ENCODE peak calls at places on chromosomes 3 and 15, in ten cellular contexts. G, S, I, X, R, E, K, F, W and L are unnamed samples. For H3K4me1, the result is how much of the 10 kb centered on the place peaks cover.

GRCh38 chr3:168165390-168166269 is 69.9 kb upstream of the GOLIM4 start:
- DNase-seq in G (peak), S (no peak), I (peak), X (peak), R (no peak), E (peak), K (peak), F (peak), W (no peak), L (no peak)

GRCh38 chr3:161104561-161105551 is at the start of gene B3GALNT1:
- DNase-seq in G (peak), S (peak), I (peak), X (peak), R (peak), E (peak), K (no peak), F (peak), W (no peak), L (peak)

GRCh38 chr3:37129871-37130270 is 44.5 kb downstream of the LRRFIP2 start:
- DNase-seq in G (no peak), S (no peak), I (no peak), X (no peak), R (no peak), E (no peak), K (no peak), F (no peak), W (no peak), L (no peak)

GRCh38 chr15:61479601-61480000 is 250.5 kb upstream of the RORA start:
- DNase-seq in G (no peak), S (no peak), I (no peak), X (no peak), R (no peak), E (peak), K (no peak), F (no peak), W (no peak), L (no peak)

GRCh38 chr15:78209646-78210348 is 24.6 kb downstream of the ACSBG1 start:
- DNase-seq in G (no peak), S (no peak), I (no peak), X (peak), R (peak), E (no peak), K (no peak), F (no peak), W (no peak), L (peak)

GRCh38 chr3:19148768-19149091 is 420 bp downstream of the KCNH8 start:
- DNase-seq in G (no peak), S (no peak), I (no peak), X (no peak), R (no peak), E (no peak), K (no peak), F (no peak), W (no peak), L (no peak)

GRCh38 chr3:45414823-45415222 is 26.4 kb downstream of the LARS2 start:
- DNase-seq in G (no peak), S (no peak), I (no peak), X (no peak), R (no peak), E (no peak), K (no peak), F (no peak), W (no peak), L (no peak)

GRCh38 chr3:53796161-53796560 is 50.1 kb downstream of the CHDH start:
- DNase-seq in G (peak), S (peak), I (no peak), X (no peak), R (peak), E (no peak), K (no peak), F (no peak), W (no peak), L (no peak)

GRCh38 chr3:40800343-40800742 is 275.6 kb downstream of the ZNF621 start:
- DNase-seq in G (no peak), S (no peak), I (no peak), X (no peak), R (no peak), E (peak), K (no peak), F (peak), W (no peak), L (no peak)

GRCh38 chr15:61794881-61795280 is 265.4 kb downstream of the VPS13C start:
- DNase-seq in G (no peak), S (no peak), I (no peak), X (no peak), R (no peak), E (no peak), K (no peak), F (no peak), W (no peak), L (no peak)

GRCh38 chr15:86863226-86863915 is 783.7 kb downstream of the AGBL1 start:
- DNase-seq in G (no peak), S (no peak), I (no peak), X (no peak), R (no peak), E (peak), K (no peak), F (no peak), W (no peak), L (no peak)

GRCh38 chr3:193853511-193854219 is 260.7 kb downstream of the OPA1 start:
- DNase-seq in G (no peak), S (no peak), I (no peak), X (no peak), R (no peak), E (no peak), K (no peak), F (no peak), W (no peak), L (no peak)

DNA sequence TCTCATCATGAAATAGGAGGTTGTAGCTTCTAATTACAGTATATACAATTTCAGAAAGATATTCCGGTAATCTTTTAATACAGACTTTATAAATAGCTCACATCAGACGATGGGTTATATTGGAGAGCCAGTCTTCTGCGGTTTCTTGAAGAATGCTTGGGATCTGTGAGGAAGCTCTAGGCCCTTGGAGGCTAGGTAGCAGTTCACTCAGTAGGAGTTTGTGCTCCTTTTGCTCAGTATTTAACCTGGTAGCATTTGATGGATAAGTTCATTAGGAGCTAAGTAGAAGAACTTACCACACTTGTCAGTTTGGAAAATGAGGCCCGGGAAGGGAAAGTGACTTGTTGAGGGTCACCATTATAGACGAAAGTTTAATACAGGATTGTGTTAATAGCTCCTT is 2.8 kb downstream of the FNDC3B start:
- DNase-seq in G (no peak), S (no peak), I (no peak), X (no peak), R (no peak), E (no peak), K (no peak), F (no peak), W (no peak), L (no peak)
- H3K4me1 ChIP-seq in G (under half), S (half or more), I (under half), X (under half), R (under half), E (under half), K (under half), F (half or more), W (under half), L (under half)

GRCh38 chr3:187368765-187369450 is 723 bp downstream of the RTP4 start:
- DNase-seq in G (no peak), S (no peak), I (no peak), X (no peak), R (no peak), E (no peak), K (no peak), F (no peak), W (no peak), L (peak)

GRCh38 chr3:187368251-187368733 is at the start of gene RTP4:
- DNase-seq in G (no peak), S (no peak), I (no peak), X (peak), R (peak), E (peak), K (peak), F (no peak), W (peak), L (peak)

GRCh38 chr3:187370051-187370450 is 1.9 kb downstream of the RTP4 start:
- DNase-seq in G (no peak), S (no peak), I (no peak), X (no peak), R (no peak), E (no peak), K (no peak), F (no peak), W (no peak), L (no peak)

GRCh38 chr3:187361835-187362234 is 6.3 kb upstream of the RTP4 start:
- DNase-seq in G (no peak), S (no peak), I (no peak), X (no peak), R (no peak), E (no peak), K (no peak), F (no peak), W (no peak), L (no peak)

DNA sequence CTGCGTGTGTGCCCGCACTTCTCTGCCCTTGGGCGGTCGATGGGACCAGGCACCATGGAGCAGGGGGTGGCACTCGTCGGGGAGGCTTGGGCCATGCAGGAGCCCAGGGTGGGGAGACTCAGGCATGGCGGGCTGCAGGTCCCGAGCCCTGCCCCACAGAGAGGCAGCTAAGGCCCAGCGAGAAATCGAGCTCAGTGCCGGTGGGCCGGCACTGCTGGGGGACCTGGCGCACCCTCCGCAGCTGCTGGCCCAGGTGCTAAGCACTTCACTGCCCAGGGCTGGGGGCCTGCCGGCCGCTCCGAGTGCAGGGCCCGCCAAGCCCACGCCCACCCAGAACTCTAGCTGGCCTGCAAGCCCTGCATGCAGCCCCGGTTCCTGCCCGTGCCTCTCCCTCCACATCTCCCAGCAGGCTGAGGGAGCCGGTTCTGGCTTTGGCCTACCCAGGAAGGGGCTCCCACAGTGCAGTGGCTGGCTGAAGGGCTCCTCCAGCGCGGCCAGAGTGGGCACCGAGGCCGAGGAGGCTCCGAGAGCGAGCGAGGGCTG is 553 bp upstream of the RTP4 start:
- DNase-seq in G (no peak), S (peak), I (no peak), X (peak), R (peak), E (no peak), K (no peak), F (no peak), W (peak), L (peak)
- H3K4me3 ChIP-seq in G (peak), S (peak), I (no peak), X (no peak), R (peak), E (no peak), K (no peak), F (no peak), W (peak), L (no peak)

GRCh38 chr15:48333553-48333952 is 2.3 kb downstream of the DUT start:
- DNase-seq in G (no peak), S (no peak), I (peak), X (no peak), R (no peak), E (no peak), K (peak), F (no peak), W (no peak), L (no peak)
- TF ChIP-seq CTCF in G (no peak), S (no peak), I (no peak), X (no peak), R (no peak), E (no peak), K (no peak), F (no peak), W (no peak), L (no peak)

DNA sequence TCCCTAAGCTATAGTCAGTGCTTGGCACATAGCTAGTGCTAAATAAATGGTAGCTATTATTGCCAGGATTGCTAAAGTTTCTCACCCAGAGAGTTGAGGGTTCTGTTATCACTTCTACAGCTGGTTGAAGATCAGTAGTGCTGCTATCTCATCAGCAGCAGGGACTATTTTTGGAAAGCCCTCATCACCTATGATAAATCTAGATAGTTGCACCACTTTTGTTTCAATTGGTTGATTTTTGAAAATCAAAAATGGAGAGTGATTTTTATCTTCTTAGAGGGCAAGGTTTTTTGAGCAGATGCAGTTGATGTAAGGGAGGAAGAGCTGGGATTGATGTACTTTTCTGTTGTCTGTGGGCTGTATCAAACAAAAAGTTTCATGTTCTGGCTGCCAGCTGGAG is 101.6 kb downstream of the ST6GAL1 start:
- DNase-seq in G (no peak), S (no peak), I (no peak), X (no peak), R (no peak), E (no peak), K (no peak), F (no peak), W (no peak), L (no peak)
- H3K4me1 ChIP-seq in G (under half), S (under half), I (under half), X (under half), R (under half), E (under half), K (half or more), F (under half), W (half or more), L (under half)

GRCh38 chr3:152377184-152377570 is 108.4 kb downstream of the MBNL1 start:
- DNase-seq in G (no peak), S (no peak), I (no peak), X (no peak), R (no peak), E (no peak), K (no peak), F (no peak), W (no peak), L (no peak)
- H3K4me3 ChIP-seq in G (no peak), S (no peak), I (no peak), X (no peak), R (no peak), E (no peak), K (peak), F (peak), W (no peak), L (no peak)

GRCh38 chr15:29008846-29009245 is 123.1 kb downstream of the APBA2 start:
- DNase-seq in G (no peak), S (no peak), I (no peak), X (no peak), R (no peak), E (no peak), K (no peak), F (no peak), W (no peak), L (no peak)
- TF ChIP-seq CTCF in G (no peak), S (no peak), I (no peak), X (no peak), R (no peak), E (no peak), K (no peak), F (no peak), W (no peak), L (no peak)

GRCh38 chr15:72202302-72202701 is 4.7 kb upstream of the GRAMD2A start:
- DNase-seq in G (no peak), S (no peak), I (no peak), X (no peak), R (no peak), E (no peak), K (no peak), F (no peak), W (no peak), L (no peak)

GRCh38 chr15:72199721-72200212 is 2.2 kb upstream of the GRAMD2A start:
- DNase-seq in G (peak), S (peak), I (peak), X (peak), R (peak), E (peak), K (peak), F (peak), W (peak), L (peak)

GRCh38 chr15:72198410-72199270 is 1.1 kb upstream of the GRAMD2A start:
- DNase-seq in G (no peak), S (no peak), I (no peak), X (no peak), R (no peak), E (no peak), K (no peak), F (no peak), W (no peak), L (no peak)

GRCh38 chr15:72201346-72202029 is 3.9 kb upstream of the GRAMD2A start:
- DNase-seq in G (no peak), S (no peak), I (no peak), X (no peak), R (no peak), E (no peak), K (peak), F (no peak), W (no peak), L (no peak)

GRCh38 chr15:72200395-72201237 is 3.0 kb upstream of the GRAMD2A start:
- DNase-seq in G (no peak), S (no peak), I (no peak), X (no peak), R (no peak), E (no peak), K (no peak), F (no peak), W (no peak), L (no peak)
- H3K4me1 ChIP-seq in G (under half), S (half or more), I (under half), X (under half), R (under half), E (under half), K (under half), F (half or more), W (under half), L (under half)

GRCh38 chr15:89645680-89646079 is 9.6 kb downstream of the KIF7 start:
- DNase-seq in G (no peak), S (no peak), I (no peak), X (no peak), R (no peak), E (no peak), K (no peak), F (no peak), W (no peak), L (no peak)
- H3K4me3 ChIP-seq in G (no peak), S (no peak), I (no peak), X (no peak), R (no peak), E (no peak), K (no peak), F (no peak), W (no peak), L (no peak)

DNA sequence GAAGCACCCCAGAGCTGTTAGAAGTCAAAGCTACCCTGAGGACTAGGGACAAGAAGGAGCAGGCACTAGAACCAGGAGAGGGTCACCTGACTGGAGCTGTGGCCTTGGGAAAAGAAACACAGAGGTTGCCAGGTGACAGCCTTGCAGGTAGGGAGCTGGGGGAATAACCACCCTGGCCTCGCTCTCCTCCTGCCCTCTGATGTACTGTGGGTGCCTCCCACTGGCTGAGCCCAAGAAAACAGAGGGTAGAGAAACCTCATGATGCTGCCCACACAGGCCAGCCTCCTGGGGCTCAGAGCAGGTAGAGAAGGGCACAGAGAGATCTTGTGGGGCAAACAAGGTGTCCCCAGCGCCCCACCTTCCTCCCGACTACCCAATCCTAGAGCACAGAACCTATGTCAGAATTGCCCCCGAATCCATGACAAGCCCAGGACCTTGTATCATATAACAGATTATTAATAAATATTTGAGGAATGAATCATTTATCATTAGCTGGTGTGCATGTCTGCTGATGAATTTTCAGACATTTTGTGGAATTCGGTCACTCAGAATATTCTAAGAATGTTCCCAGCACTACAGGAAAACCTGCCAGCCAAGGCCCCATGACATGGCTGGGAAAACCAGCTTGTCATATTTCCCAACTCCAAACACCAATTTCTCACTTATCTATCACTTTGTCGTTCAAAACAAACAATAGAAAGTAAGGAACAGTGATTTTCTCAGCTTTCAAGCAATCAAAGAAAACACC is 59.8 kb upstream of the MEX3B start:
- DNase-seq in G (no peak), S (no peak), I (no peak), X (no peak), R (no peak), E (peak), K (no peak), F (no peak), W (no peak), L (no peak)
- TF ChIP-seq CTCF in G (no peak), S (no peak), I (no peak), X (no peak), R (no peak), E (no peak), K (no peak), F (no peak), W (no peak), L (no peak)

GRCh38 chr3:141402476-141403171 is 34.3 kb downstream of the ZBTB38 start:
- DNase-seq in G (peak), S (peak), I (peak), X (peak), R (peak), E (peak), K (no peak), F (peak), W (peak), L (peak)

GRCh38 chr3:141401584-141402475 is 33.5 kb downstream of the ZBTB38 start:
- DNase-seq in G (peak), S (peak), I (peak), X (peak), R (peak), E (no peak), K (no peak), F (peak), W (peak), L (peak)

GRCh38 chr3:141405025-141405424 is 36.7 kb downstream of the ZBTB38 start:
- DNase-seq in G (no peak), S (no peak), I (no peak), X (no peak), R (no peak), E (peak), K (no peak), F (no peak), W (no peak), L (no peak)

GRCh38 chr3:141405581-141405980 is 37.3 kb downstream of the ZBTB38 start:
- DNase-seq in G (no peak), S (no peak), I (no peak), X (no peak), R (no peak), E (peak), K (no peak), F (no peak), W (no peak), L (no peak)

GRCh38 chr3:141403576-141403975 is 35.3 kb downstream of the ZBTB38 start:
- DNase-seq in G (no peak), S (no peak), I (no peak), X (no peak), R (no peak), E (no peak), K (no peak), F (no peak), W (no peak), L (no peak)
- H3K4me1 ChIP-seq in G (under half), S (half or more), I (under half), X (under half), R (under half), E (under half), K (under half), F (half or more), W (under half), L (under half)